ENCODE peak calls at places on chromosomes 1 and 21, in seven cellular contexts. V is sigmoid colon, R is cardiac fibroblast, P is NB4, Q is body of pancreas, H is PC-9, Y is astrocyte of the spinal cord. D is an unnamed sample.

GRCh38 chr1:7879228-7879627 is 26.4 kb upstream of the UTS2 start:
- DNase-seq in H (no peak), R (no peak), V (no peak), Q (no peak), Y (no peak), P (no peak), D (no peak)

GRCh38 chr1:35807614-35808375 is at the start of gene AGO4:
- DNase-seq in H (no peak), Y (peak; percentile 18), R (peak; percentile 62), V (peak; percentile 74), Q (peak; percentile 42), P (peak; percentile 54), D (peak; percentile 25)

GRCh38 chr1:193569696-193570269 is 383.4 kb upstream of the B3GALT2 start:
- DNase-seq in R (peak; percentile 73), H (peak; percentile 36), Y (peak; percentile 93), V (no peak), P (no peak), Q (no peak), D (no peak)

GRCh38 chr1:100265562-100265930 is 470 bp upstream of the RTCA start:
- DNase-seq in P (no peak), R (peak; percentile 61), Y (no peak), V (no peak), H (peak; percentile 51), Q (peak; percentile 26), D (no peak)

GRCh38 chr1:183776731-183777130 is 28.2 kb upstream of the RGL1 start:
- DNase-seq in H (no peak), Q (no peak), R (peak; percentile 18), V (no peak), Y (peak; percentile 73), P (no peak), D (no peak)

GRCh38 chr1:42176902-42177519 is 12.5 kb upstream of the GUCA2A start:
- DNase-seq in Y (peak; percentile 53), R (peak; percentile 69), Q (no peak), H (no peak), V (no peak), P (peak; percentile 52), D (no peak)

GRCh38 chr21:38797470-38797869 is 8.3 kb upstream of the ETS2 start:
- DNase-seq in Q (no peak), H (peak; percentile 96), V (no peak), R (peak; percentile 49), P (peak; percentile 62), Y (no peak), D (no peak)

GRCh38 chr1:159339517-159339916 is 37.4 kb downstream of the FCER1A start:
- DNase-seq in Q (no peak), R (peak; percentile 52), P (no peak), H (no peak), V (no peak), Y (peak; percentile 23), D (no peak)

GRCh38 chr1:234503193-234504050 is 24.4 kb upstream of the TARBP1 start:
- DNase-seq in P (no peak), V (no peak), R (peak; percentile 29), Y (no peak), H (no peak), Q (no peak), D (no peak)

GRCh38 chr1:210792703-210793102 is 341.2 kb downstream of the KCNH1 start:
- DNase-seq in Q (no peak), V (no peak), H (peak; percentile 41), Y (peak; percentile 83), P (peak; percentile 6), R (peak; percentile 53), D (no peak)

GRCh38 chr1:62882161-62882560 is 98.2 kb downstream of the ATG4C start:
- DNase-seq in V (no peak), P (no peak), H (no peak), Y (no peak), R (no peak), Q (no peak), D (no peak)

GRCh38 chr1:7019510-7019909 is 234.3 kb downstream of the CAMTA1 start:
- DNase-seq in Q (no peak), P (no peak), Y (no peak), V (no peak), R (no peak), H (no peak), D (no peak)

GRCh38 chr1:204647114-204647804 is 38.3 kb downstream of the LRRN2 start:
- DNase-seq in Q (peak; percentile 22), R (peak; percentile 83), V (no peak), P (peak; percentile 66), H (peak; percentile 92), Y (peak; percentile 61), D (peak; percentile 2)

GRCh38 chr1:10980094-10980577 is 32.3 kb upstream of the TARDBP start:
- DNase-seq in V (peak; percentile 91), R (peak; percentile 49), Q (peak; percentile 90), Y (peak; percentile 75), H (peak; percentile 81), P (no peak), D (no peak)

GRCh38 chr1:156104861-156105546 is 9.5 kb upstream of the LMNA start:
- DNase-seq in H (no peak), Y (no peak), R (no peak), V (peak; percentile 78), P (no peak), Q (no peak), D (no peak)

DNA sequence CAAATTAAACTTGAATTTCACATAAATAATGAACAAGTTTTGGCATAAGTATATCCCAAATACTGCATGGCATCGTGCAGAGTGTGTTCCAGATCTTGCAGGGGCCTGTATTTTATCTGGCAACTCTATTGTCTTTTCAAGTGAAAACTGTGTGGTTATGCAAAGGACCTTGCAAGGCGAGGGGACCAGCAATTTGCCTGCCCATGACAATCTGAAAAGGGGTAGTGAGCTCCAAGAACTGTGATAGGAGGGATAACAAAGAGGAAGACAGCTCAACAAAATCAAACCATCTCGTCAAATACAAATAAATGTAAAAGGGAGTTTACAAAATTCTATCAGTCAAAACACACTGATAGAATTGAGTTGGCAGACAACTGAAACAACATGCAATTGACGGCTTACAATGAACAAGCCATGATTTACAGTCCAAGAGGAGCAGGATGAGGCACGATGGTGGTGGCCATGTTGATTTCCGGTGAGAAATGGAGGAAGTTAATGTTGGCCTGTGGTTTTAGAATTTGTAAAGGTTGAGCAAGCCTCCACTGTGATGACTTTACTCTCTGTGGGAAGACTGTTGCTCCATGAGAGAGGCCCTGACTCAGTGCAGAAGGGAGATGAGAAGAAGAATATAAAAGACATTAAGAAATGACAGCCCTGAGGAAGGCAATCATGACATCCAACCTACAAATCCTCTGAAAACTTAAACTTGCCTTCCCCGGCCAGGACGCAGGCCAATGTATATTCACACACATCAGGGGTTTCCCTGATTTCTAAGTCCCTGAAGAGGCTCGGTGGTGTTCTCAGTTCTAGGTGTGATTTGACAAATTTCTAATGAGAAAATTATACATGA is 132.2 kb downstream of the ADSS2 start:
- DNase-seq in H (no peak), Q (no peak), V (no peak), P (peak; percentile 96), R (peak; percentile 94), Y (peak; percentile 82), D (no peak)
- H3K4me3 ChIP-seq in H (no peak overlapping the region), Q (no peak overlapping the region), V (no peak overlapping the region), P (peak overlapping the region; percentile 44), R (no peak overlapping the region), Y (no peak overlapping the region), D (peak overlapping the region; percentile 9)

GRCh38 chr1:148334339-148335130 is 148.6 kb downstream of the PPIAL4G start:
- DNase-seq in R (peak; percentile 95), Y (peak; percentile 95), V (peak; percentile 93), Q (peak; percentile 65), P (peak; percentile 93), H (peak; percentile 97), D (peak; percentile 73)

GRCh38 chr1:148328884-148329283 is 154.2 kb downstream of the PPIAL4G start:
- DNase-seq in V (no peak), Q (no peak), H (no peak), R (no peak), Y (no peak), P (no peak), D (no peak)

DNA sequence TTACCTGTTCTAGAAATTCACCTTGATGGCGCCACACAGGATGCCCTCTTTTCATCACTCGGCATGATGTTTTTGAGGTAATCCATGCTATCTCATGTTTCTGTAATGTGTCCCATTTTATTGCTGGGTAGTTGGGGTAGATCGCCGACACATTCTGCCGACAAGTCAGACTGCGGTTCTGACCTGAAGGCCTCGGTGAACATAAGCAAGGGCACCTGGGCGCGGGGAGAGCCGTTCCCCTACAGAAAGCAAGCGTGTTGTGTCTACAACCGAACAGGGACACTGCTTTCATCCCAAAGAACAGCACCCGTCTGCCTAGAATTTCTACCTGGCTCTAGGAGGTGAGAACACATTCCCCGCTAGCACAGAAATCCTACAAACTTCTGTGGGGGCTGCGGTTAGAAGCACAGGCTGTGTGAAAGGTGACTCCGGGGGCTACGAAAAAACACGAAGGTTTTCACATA is 149.2 kb downstream of the PPIAL4G start:
- DNase-seq in Q (no peak), P (no peak), V (no peak), Y (no peak), H (no peak), R (no peak), D (no peak)
- H3K4me3 ChIP-seq in Q (peak overlapping the region; percentile 18), P (peak overlapping the region; percentile 80), V (peak overlapping the region; percentile 55), Y (peak overlapping the region; percentile 53), H (peak overlapping the region; percentile 62), R (peak overlapping the region; percentile 57), D (peak overlapping the region; percentile 86)

GRCh38 chr21:35398366-35398982 is 349.4 kb upstream of the RUNX1 start:
- DNase-seq in V (no peak), H (no peak), R (no peak), Y (peak; percentile 36), Q (no peak), P (no peak), D (no peak)

GRCh38 chr21:35399002-35399401 is 349.9 kb upstream of the RUNX1 start:
- DNase-seq in H (no peak), R (no peak), Y (peak; percentile 41), Q (no peak), P (peak; percentile 27), V (no peak), D (no peak)

GRCh38 chr21:35394634-35395369 is 345.7 kb upstream of the RUNX1 start:
- DNase-seq in H (no peak), Y (peak; percentile 66), V (no peak), R (peak; percentile 4), P (peak; percentile 76), Q (no peak), D (no peak)

GRCh38 chr21:35395728-35396127 is 346.6 kb upstream of the RUNX1 start:
- DNase-seq in V (no peak), Q (no peak), Y (no peak), P (peak; percentile 25), H (peak; percentile 65), R (peak; percentile 68), D (no peak)

DNA sequence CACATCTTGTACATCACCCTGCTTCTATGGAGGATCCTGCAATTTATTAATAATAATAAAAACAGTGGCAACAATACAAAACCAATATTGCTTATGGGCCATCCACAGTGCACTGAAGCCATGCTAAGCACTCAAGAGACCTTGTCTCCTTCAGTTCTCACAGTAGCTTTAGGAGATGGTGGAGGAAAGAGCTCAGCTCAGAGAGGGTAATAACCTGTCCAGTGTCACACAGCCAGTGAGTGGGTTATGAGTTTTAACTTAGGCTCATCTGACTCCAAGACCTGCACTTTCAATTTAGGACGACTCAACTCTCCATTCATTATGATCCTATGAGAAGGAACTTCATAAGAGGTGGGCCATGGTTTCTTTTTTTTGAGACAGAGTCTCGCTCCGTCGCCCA is 347.6 kb upstream of the RUNX1 start:
- DNase-seq in V (no peak), Y (no peak), P (no peak), R (no peak), Q (no peak), H (no peak), D (no peak)
- H3K4me3 ChIP-seq in V (no peak overlapping the region), Y (no peak overlapping the region), P (no peak overlapping the region), R (no peak overlapping the region), Q (no peak overlapping the region), H (no peak overlapping the region), D (no peak overlapping the region)

DNA sequence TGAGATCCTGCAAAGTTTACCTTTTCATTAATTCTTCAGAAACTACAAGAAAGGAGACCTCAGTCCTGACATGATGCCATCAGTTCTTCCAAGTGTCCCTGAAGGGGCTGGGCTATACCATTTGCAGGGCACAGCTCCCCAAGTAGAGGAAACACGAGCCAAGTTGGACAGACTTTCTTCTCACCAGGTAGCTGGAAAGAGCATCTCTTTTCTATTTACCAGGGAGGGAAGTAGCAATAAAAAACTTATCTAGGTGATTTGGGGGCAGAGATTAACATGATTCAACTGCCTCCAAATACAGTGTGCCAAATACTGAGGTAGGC is 103.9 kb upstream of the KCND3 start:
- DNase-seq in V (no peak), Q (no peak), R (no peak), P (no peak), Y (no peak), H (no peak), D (no peak)
- H3K4me3 ChIP-seq in V (no peak overlapping the region), Q (no peak overlapping the region), R (no peak overlapping the region), P (no peak overlapping the region), Y (no peak overlapping the region), H (no peak overlapping the region), D (no peak overlapping the region)